ENCODE peak calls at places on chromosomes 3 and 15, in seven cellular contexts. One of them, this sample, is unnamed.

GRCh38 chr3:30129765-30130164 is 476.6 kb upstream of the TGFBR2 start:
- DNase-seq in mucosa of gallbladder: no peak
- DNase-seq in T-helper 2 cell: no peak
- DNase-seq in uterus: no peak
- DNase-seq in amniotic stem cell: no peak
- DNase-seq in GM12865: no peak
- DNase-seq in MV-4-11: no peak
- DNase-seq in this sample: no peak

GRCh38 chr3:101159478-101159877 is 160.9 kb downstream of the IMPG2 start:
- DNase-seq in mucosa of gallbladder: no peak
- DNase-seq in T-helper 2 cell: no peak
- DNase-seq in uterus: no peak
- DNase-seq in amniotic stem cell: no peak
- DNase-seq in GM12865: no peak
- DNase-seq in MV-4-11: no peak
- DNase-seq in this sample: no peak

GRCh38 chr3:167978071-167978470 is 117.7 kb downstream of the GOLIM4 start:
- DNase-seq in mucosa of gallbladder: peak; percentile 19
- DNase-seq in T-helper 2 cell: no peak
- DNase-seq in uterus: no peak
- DNase-seq in amniotic stem cell: no peak
- DNase-seq in GM12865: no peak
- DNase-seq in MV-4-11: no peak
- DNase-seq in this sample: no peak

GRCh38 chr3:32577621-32578556 is 7.2 kb upstream of the DYNC1LI1 start:
- DNase-seq in mucosa of gallbladder: no peak
- DNase-seq in T-helper 2 cell: no peak
- DNase-seq in uterus: no peak
- DNase-seq in amniotic stem cell: no peak
- DNase-seq in GM12865: peak; percentile 83
- DNase-seq in MV-4-11: peak; percentile 91
- DNase-seq in this sample: no peak

GRCh38 chr15:85831415-85832113 is 36.8 kb upstream of the KLHL25 start:
- DNase-seq in mucosa of gallbladder: peak; percentile 66
- DNase-seq in T-helper 2 cell: no peak
- DNase-seq in uterus: peak; percentile 79
- DNase-seq in amniotic stem cell: peak; percentile 69
- DNase-seq in GM12865: peak; percentile 26
- DNase-seq in MV-4-11: no peak
- DNase-seq in this sample: peak; percentile 69

GRCh38 chr3:126348308-126348920 is 8.8 kb downstream of the KLF15 start:
- DNase-seq in mucosa of gallbladder: no peak
- DNase-seq in T-helper 2 cell: no peak
- DNase-seq in uterus: peak; percentile 9
- DNase-seq in amniotic stem cell: no peak
- DNase-seq in GM12865: no peak
- DNase-seq in MV-4-11: no peak
- DNase-seq in this sample: no peak

GRCh38 chr3:56800373-56801150 is 1.2 kb downstream of the ARHGEF3 start:
- DNase-seq in mucosa of gallbladder: no peak
- DNase-seq in T-helper 2 cell: peak; percentile 62
- DNase-seq in uterus: no peak
- DNase-seq in amniotic stem cell: no peak
- DNase-seq in GM12865: peak; percentile 69
- DNase-seq in MV-4-11: peak; percentile 51
- DNase-seq in this sample: no peak

GRCh38 chr3:28912120-28912885 is 368.6 kb upstream of the RBMS3 start:
- DNase-seq in mucosa of gallbladder: no peak
- DNase-seq in T-helper 2 cell: no peak
- DNase-seq in uterus: no peak
- DNase-seq in amniotic stem cell: no peak
- DNase-seq in GM12865: no peak
- DNase-seq in MV-4-11: no peak
- DNase-seq in this sample: no peak

GRCh38 chr15:101028772-101029438 is 109.7 kb downstream of the LRRK1 start:
- DNase-seq in mucosa of gallbladder: peak; percentile 7
- DNase-seq in T-helper 2 cell: no peak
- DNase-seq in uterus: peak; percentile 9
- DNase-seq in amniotic stem cell: no peak
- DNase-seq in GM12865: no peak
- DNase-seq in MV-4-11: no peak
- DNase-seq in this sample: no peak

GRCh38 chr15:101477851-101478353 is 11.6 kb downstream of the PCSK6 start:
- DNase-seq in mucosa of gallbladder: no peak
- DNase-seq in T-helper 2 cell: no peak
- DNase-seq in uterus: no peak
- DNase-seq in amniotic stem cell: no peak
- DNase-seq in GM12865: no peak
- DNase-seq in MV-4-11: no peak
- DNase-seq in this sample: no peak

GRCh38 chr3:14460342-14461005 is 58.1 kb downstream of the SLC6A6 start:
- DNase-seq in mucosa of gallbladder: peak; percentile 91
- DNase-seq in T-helper 2 cell: no peak
- DNase-seq in uterus: peak; percentile 60
- DNase-seq in amniotic stem cell: no peak
- DNase-seq in GM12865: no peak
- DNase-seq in MV-4-11: no peak
- DNase-seq in this sample: no peak

GRCh38 chr3:104992618-104993017 is 374.1 kb upstream of the ALCAM start:
- DNase-seq in mucosa of gallbladder: no peak
- DNase-seq in T-helper 2 cell: no peak
- DNase-seq in uterus: no peak
- DNase-seq in amniotic stem cell: no peak
- DNase-seq in GM12865: no peak
- DNase-seq in MV-4-11: no peak
- DNase-seq in this sample: no peak

GRCh38 chr3:106184540-106185457 is 316.0 kb upstream of the CBLB start:
- DNase-seq in mucosa of gallbladder: no peak
- DNase-seq in T-helper 2 cell: no peak
- DNase-seq in uterus: no peak
- DNase-seq in amniotic stem cell: no peak
- DNase-seq in GM12865: peak; percentile 87
- DNase-seq in MV-4-11: peak; percentile 49
- DNase-seq in this sample: no peak

GRCh38 chr3:14810070-14810732 is 8.6 kb upstream of the FGD5 start:
- DNase-seq in mucosa of gallbladder: no peak
- DNase-seq in T-helper 2 cell: no peak
- DNase-seq in uterus: no peak
- DNase-seq in amniotic stem cell: no peak
- DNase-seq in GM12865: no peak
- DNase-seq in MV-4-11: no peak
- DNase-seq in this sample: no peak

GRCh38 chr3:61417352-61417751 is 144.0 kb upstream of the PTPRG start:
- DNase-seq in mucosa of gallbladder: no peak
- DNase-seq in T-helper 2 cell: no peak
- DNase-seq in uterus: no peak
- DNase-seq in amniotic stem cell: no peak
- DNase-seq in GM12865: no peak
- DNase-seq in MV-4-11: no peak
- DNase-seq in this sample: no peak

GRCh38 chr3:174424656-174425055 is 434.5 kb upstream of the NAALADL2 start:
- DNase-seq in mucosa of gallbladder: no peak
- DNase-seq in T-helper 2 cell: no peak
- DNase-seq in uterus: no peak
- DNase-seq in amniotic stem cell: no peak
- DNase-seq in GM12865: no peak
- DNase-seq in MV-4-11: no peak
- DNase-seq in this sample: no peak

GRCh38 chr15:41882689-41883483 is 11.0 kb downstream of the SPTBN5 start:
- DNase-seq in mucosa of gallbladder: no peak
- DNase-seq in T-helper 2 cell: no peak
- DNase-seq in uterus: no peak
- DNase-seq in amniotic stem cell: no peak
- DNase-seq in GM12865: no peak
- DNase-seq in MV-4-11: peak; percentile 45
- DNase-seq in this sample: no peak

GRCh38 chr3:186172353-186172752 is 63.5 kb upstream of the ETV5 start:
- DNase-seq in mucosa of gallbladder: no peak
- DNase-seq in T-helper 2 cell: no peak
- DNase-seq in uterus: no peak
- DNase-seq in amniotic stem cell: no peak
- DNase-seq in GM12865: no peak
- DNase-seq in MV-4-11: no peak
- DNase-seq in this sample: no peak

GRCh38 chr3:49134471-49135265 is 1.8 kb upstream of the LAMB2 start:
- DNase-seq in mucosa of gallbladder: no peak
- DNase-seq in T-helper 2 cell: no peak
- DNase-seq in uterus: no peak
- DNase-seq in amniotic stem cell: no peak
- DNase-seq in GM12865: no peak
- DNase-seq in MV-4-11: no peak
- DNase-seq in this sample: no peak

GRCh38 chr15:36982441-36982840 is 117.9 kb downstream of the MEIS2 start:
- DNase-seq in mucosa of gallbladder: no peak
- DNase-seq in T-helper 2 cell: no peak
- DNase-seq in uterus: no peak
- DNase-seq in amniotic stem cell: no peak
- DNase-seq in GM12865: no peak
- DNase-seq in MV-4-11: no peak
- DNase-seq in this sample: no peak

GRCh38 chr15:63446260-63446659 is 58.1 kb upstream of the USP3 start:
- DNase-seq in mucosa of gallbladder: no peak
- DNase-seq in T-helper 2 cell: no peak
- DNase-seq in uterus: no peak
- DNase-seq in amniotic stem cell: no peak
- DNase-seq in GM12865: no peak
- DNase-seq in MV-4-11: no peak
- DNase-seq in this sample: no peak

GRCh38 chr3:79872483-79872882 is 104.7 kb upstream of the ROBO1 start:
- DNase-seq in mucosa of gallbladder: no peak
- DNase-seq in T-helper 2 cell: no peak
- DNase-seq in uterus: no peak
- DNase-seq in amniotic stem cell: peak; percentile 76
- DNase-seq in GM12865: no peak
- DNase-seq in MV-4-11: no peak
- DNase-seq in this sample: no peak

GRCh38 chr3:16181361-16181760 is 6.9 kb downstream of the GALNT15 start:
- DNase-seq in mucosa of gallbladder: no peak
- DNase-seq in T-helper 2 cell: no peak
- DNase-seq in uterus: peak; percentile 59
- DNase-seq in amniotic stem cell: no peak
- DNase-seq in GM12865: no peak
- DNase-seq in MV-4-11: peak; percentile 94
- DNase-seq in this sample: no peak

GRCh38 chr15:90419738-90420487 is 31.9 kb downstream of the IQGAP1 start:
- DNase-seq in mucosa of gallbladder: no peak
- DNase-seq in T-helper 2 cell: no peak
- DNase-seq in uterus: peak; percentile 59
- DNase-seq in amniotic stem cell: peak; percentile 79
- DNase-seq in GM12865: peak; percentile 57
- DNase-seq in MV-4-11: no peak
- DNase-seq in this sample: no peak

GRCh38 chr3:134852893-134853351 is 57.9 kb downstream of the EPHB1 start:
- DNase-seq in mucosa of gallbladder: no peak
- DNase-seq in T-helper 2 cell: no peak
- DNase-seq in uterus: no peak
- DNase-seq in amniotic stem cell: no peak
- DNase-seq in GM12865: peak; percentile 83
- DNase-seq in MV-4-11: peak; percentile 99
- DNase-seq in this sample: no peak

GRCh38 chr3:16040991-16041390 is 133.5 kb upstream of the GALNT15 start:
- DNase-seq in mucosa of gallbladder: no peak
- DNase-seq in T-helper 2 cell: no peak
- DNase-seq in uterus: no peak
- DNase-seq in amniotic stem cell: no peak
- DNase-seq in GM12865: no peak
- DNase-seq in MV-4-11: no peak
- DNase-seq in this sample: no peak

GRCh38 chr3:2931265-2931664 is 178.9 kb downstream of the IL5RA start:
- DNase-seq in mucosa of gallbladder: no peak
- DNase-seq in T-helper 2 cell: no peak
- DNase-seq in uterus: no peak
- DNase-seq in amniotic stem cell: no peak
- DNase-seq in GM12865: no peak
- DNase-seq in MV-4-11: no peak
- DNase-seq in this sample: no peak

GRCh38 chr3:174122411-174122810 is 724.9 kb downstream of the NLGN1 start:
- DNase-seq in mucosa of gallbladder: no peak
- DNase-seq in T-helper 2 cell: no peak
- DNase-seq in uterus: no peak
- DNase-seq in amniotic stem cell: no peak
- DNase-seq in GM12865: no peak
- DNase-seq in MV-4-11: no peak
- DNase-seq in this sample: no peak

GRCh38 chr15:92520914-92521623 is 127.4 kb downstream of the ST8SIA2 start:
- DNase-seq in mucosa of gallbladder: no peak
- DNase-seq in T-helper 2 cell: no peak
- DNase-seq in uterus: no peak
- DNase-seq in amniotic stem cell: no peak
- DNase-seq in GM12865: no peak
- DNase-seq in MV-4-11: no peak
- DNase-seq in this sample: no peak

GRCh38 chr15:83066034-83066760 is 855 bp downstream of the BTBD1 start:
- DNase-seq in mucosa of gallbladder: no peak
- DNase-seq in T-helper 2 cell: no peak
- DNase-seq in uterus: no peak
- DNase-seq in amniotic stem cell: no peak
- DNase-seq in GM12865: no peak
- DNase-seq in MV-4-11: no peak
- DNase-seq in this sample: no peak

GRCh38 chr15:33757505-33758211 is 210.6 kb upstream of the CHRM5 start:
- DNase-seq in mucosa of gallbladder: no peak
- DNase-seq in T-helper 2 cell: no peak
- DNase-seq in uterus: no peak
- DNase-seq in amniotic stem cell: no peak
- DNase-seq in GM12865: no peak
- DNase-seq in MV-4-11: peak; percentile 90
- DNase-seq in this sample: no peak

GRCh38 chr3:133152821-133153220 is 114.6 kb downstream of the TMEM108 start:
- DNase-seq in mucosa of gallbladder: no peak
- DNase-seq in T-helper 2 cell: no peak
- DNase-seq in uterus: no peak
- DNase-seq in amniotic stem cell: no peak
- DNase-seq in GM12865: no peak
- DNase-seq in MV-4-11: no peak
- DNase-seq in this sample: no peak

GRCh38 chr3:59469948-59470723 is 420.3 kb upstream of the CFAP20DC start:
- DNase-seq in mucosa of gallbladder: no peak
- DNase-seq in T-helper 2 cell: no peak
- DNase-seq in uterus: no peak
- DNase-seq in amniotic stem cell: no peak
- DNase-seq in GM12865: peak; percentile 16
- DNase-seq in MV-4-11: no peak
- DNase-seq in this sample: no peak

GRCh38 chr3:102394517-102394916 is 40.3 kb upstream of the ZPLD1 start:
- DNase-seq in mucosa of gallbladder: no peak
- DNase-seq in T-helper 2 cell: no peak
- DNase-seq in uterus: no peak
- DNase-seq in amniotic stem cell: no peak
- DNase-seq in GM12865: no peak
- DNase-seq in MV-4-11: no peak
- DNase-seq in this sample: no peak